ENCODE peak calls at places on chromosomes 6 and 20, in four cellular contexts. F, L, S and U are unnamed samples.

GRCh38 chr20:48635791-48636267 is 192.0 kb downstream of the PREX1 start:
- DNase-seq in F (peak), L (peak), S (peak), U (no peak)

GRCh38 chr6:35096129-35096852 is 44.8 kb downstream of the TCP11 start:
- DNase-seq in F (peak), L (peak), S (no peak), U (peak)

GRCh38 chr20:63696311-63696627 is 183 bp upstream of the TNFRSF6B start:
- DNase-seq in F (no peak), L (peak), S (peak), U (no peak)

GRCh38 chr6:112085666-112086065 is 1.6 kb downstream of the TUBE1 start:
- DNase-seq in F (no peak), L (no peak), S (no peak), U (no peak)

GRCh38 chr20:8454137-8454712 is 322.2 kb downstream of the PLCB1 start:
- DNase-seq in F (peak), L (peak), S (peak), U (peak)

GRCh38 chr6:100719883-100720682 is 161.0 kb downstream of the ASCC3 start:
- DNase-seq in F (peak), L (peak), S (no peak), U (no peak)

GRCh38 chr6:166456360-166457156 is 73.8 kb upstream of the MPC1 start:
- DNase-seq in F (no peak), L (peak), S (no peak), U (no peak)

GRCh38 chr6:116876635-116877611 is at the start of gene RFX6:
- DNase-seq in F (peak), L (no peak), S (no peak), U (no peak)

GRCh38 chr6:145483191-145483996 is 251.9 kb downstream of the EPM2A start:
- DNase-seq in F (peak), L (no peak), S (no peak), U (no peak)

GRCh38 chr20:56752274-56752673 is 123.2 kb downstream of the TFAP2C start:
- DNase-seq in F (no peak), L (no peak), S (no peak), U (no peak)

GRCh38 chr6:35782424-35782823 is 1.6 kb downstream of the CLPSL1 start:
- DNase-seq in F (no peak), L (no peak), S (no peak), U (no peak)

GRCh38 chr6:41371992-41372525 is 36.7 kb downstream of the NCR2 start:
- DNase-seq in F (no peak), L (peak), S (no peak), U (no peak)

GRCh38 chr6:152380351-152380767 is 256.8 kb downstream of the SYNE1 start:
- DNase-seq in F (no peak), L (peak), S (no peak), U (peak)

GRCh38 chr6:127641905-127642304 is 64.9 kb downstream of the C6orf58 start:
- DNase-seq in F (peak), L (peak), S (peak), U (peak)

GRCh38 chr6:88013015-88013414 is 34.6 kb upstream of the SPACA1 start:
- DNase-seq in F (no peak), L (no peak), S (peak), U (no peak)

GRCh38 chr20:57225830-57226229 is 40.6 kb downstream of the BMP7 start:
- DNase-seq in F (no peak), L (no peak), S (no peak), U (no peak)

GRCh38 chr6:156955494-156956183 is 178.5 kb downstream of the ARID1B start:
- DNase-seq in F (no peak), L (no peak), S (no peak), U (no peak)

GRCh38 chr20:35398660-35399144 is 13.1 kb downstream of the UQCC1 start:
- DNase-seq in F (no peak), L (peak), S (no peak), U (no peak)

GRCh38 chr6:116215414-116215813 is 38.5 kb downstream of the TSPYL4 start:
- DNase-seq in F (no peak), L (no peak), S (no peak), U (no peak)

GRCh38 chr6:89999154-89999553 is 104.9 kb downstream of the GJA10 start:
- DNase-seq in F (no peak), L (peak), S (no peak), U (no peak)

GRCh38 chr6:93183513-93183912 is 235.8 kb downstream of the EPHA7 start:
- DNase-seq in F (no peak), L (no peak), S (no peak), U (no peak)

GRCh38 chr6:24858154-24858801 is 59.6 kb upstream of the ARMH2 start:
- DNase-seq in F (no peak), L (peak), S (no peak), U (no peak)

GRCh38 chr6:133951881-133952814 is 876 bp upstream of the TBPL1 start:
- DNase-seq in F (peak), L (peak), S (peak), U (peak)

GRCh38 chr20:33145521-33145920 is 22.4 kb upstream of the BPIFA2 start:
- DNase-seq in F (no peak), L (no peak), S (no peak), U (no peak)

GRCh38 chr6:70857387-70858077 is 99.3 kb downstream of the B3GAT2 start:
- DNase-seq in F (no peak), L (no peak), S (no peak), U (no peak)

GRCh38 chr20:25196701-25197120 is 1.2 kb downstream of the ENTPD6 start:
- DNase-seq in F (peak), L (no peak), S (peak), U (no peak)

GRCh38 chr6:46015119-46015968 is at the start of gene CLIC5:
- DNase-seq in F (peak), L (no peak), S (no peak), U (no peak)

GRCh38 chr6:18349350-18349749 is 37.8 kb upstream of the RNF144B start:
- DNase-seq in F (no peak), L (no peak), S (no peak), U (no peak)
- H3K27ac ChIP-seq in F (no peak), L (no peak), S (no peak), U (no peak)

DNA sequence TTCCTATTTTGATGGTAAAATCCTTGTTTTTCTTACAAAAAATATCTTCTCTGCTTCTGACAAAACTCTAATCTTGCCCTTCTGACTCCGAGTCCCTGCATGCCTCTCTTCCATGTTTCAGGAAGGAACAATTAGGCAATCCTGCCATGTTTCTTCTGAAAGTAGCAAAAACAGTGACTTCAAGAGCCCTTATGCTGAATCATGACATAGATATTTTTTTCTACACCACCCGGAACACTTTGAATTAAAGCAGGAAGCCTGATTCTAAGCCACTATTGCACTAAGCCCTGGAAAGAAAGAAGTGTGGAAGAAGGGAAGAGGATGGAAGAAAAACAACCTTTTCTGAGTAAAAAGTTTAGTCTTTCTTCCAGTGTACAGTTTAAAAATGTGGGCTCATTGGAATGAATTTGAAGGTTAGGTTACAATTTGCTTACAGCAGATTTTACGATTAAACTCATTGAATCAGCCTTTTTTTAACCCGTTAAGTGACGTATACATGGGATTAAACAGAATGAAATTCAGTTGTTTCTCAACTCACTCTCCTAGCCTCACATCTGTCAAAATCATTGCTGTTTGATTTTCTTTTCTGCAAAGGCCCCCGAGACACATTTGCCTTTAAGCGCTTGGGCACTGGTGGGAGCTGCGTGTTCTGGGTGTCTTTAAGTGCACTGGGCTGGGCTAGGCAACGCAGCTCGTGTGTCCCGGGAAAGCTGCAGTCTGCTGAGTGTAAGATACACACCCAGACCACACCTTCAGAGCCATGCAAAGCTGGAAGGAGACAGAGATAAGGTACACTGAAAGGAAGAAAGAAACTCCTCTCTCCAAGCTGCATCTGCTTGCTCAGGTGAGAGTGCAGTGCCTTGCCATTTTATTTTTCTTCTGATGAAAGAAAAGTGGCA is 159.4 kb upstream of the CITED2 start:
- DNase-seq in F (no peak), L (peak), S (no peak), U (peak)
- H3K27ac ChIP-seq in F (peak), L (peak), S (no peak), U (peak)

DNA sequence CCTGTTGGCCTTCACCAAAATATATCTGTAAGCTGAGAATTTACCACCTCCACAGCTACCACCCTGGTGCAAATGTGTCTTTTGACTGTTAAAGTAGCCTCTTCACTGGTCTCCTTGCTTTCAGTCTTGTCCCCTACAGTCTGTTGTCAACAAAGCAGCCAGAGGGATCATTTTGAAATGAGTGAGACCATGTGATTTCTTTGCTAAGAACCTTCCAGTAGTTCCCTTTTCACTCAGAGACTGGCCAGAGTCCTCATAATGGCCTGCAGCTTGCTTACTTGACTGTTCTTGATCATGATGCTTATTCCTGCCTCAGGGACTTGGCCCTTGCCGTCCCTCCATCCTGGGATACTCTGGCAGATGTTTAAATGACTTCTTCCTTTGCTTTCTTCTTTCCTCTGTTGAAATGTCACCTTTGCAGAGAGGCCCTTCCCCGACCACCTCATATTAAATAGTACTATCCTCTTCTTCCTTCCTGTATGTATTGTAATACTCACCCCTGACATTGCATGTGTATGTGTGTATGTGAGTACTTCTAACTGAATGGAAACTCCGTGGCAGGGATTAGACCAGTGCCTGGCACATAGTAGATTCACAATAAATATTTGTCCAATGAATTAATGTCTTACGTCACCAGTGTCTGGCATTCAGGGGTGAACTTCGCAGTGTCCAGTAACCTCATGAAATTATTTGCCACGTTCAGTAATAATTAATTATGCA is 5.0 kb downstream of the MANBAL start:
- DNase-seq in F (no peak), L (peak), S (no peak), U (no peak)
- H3K27ac ChIP-seq in F (peak), L (peak), S (no peak), U (peak)

DNA sequence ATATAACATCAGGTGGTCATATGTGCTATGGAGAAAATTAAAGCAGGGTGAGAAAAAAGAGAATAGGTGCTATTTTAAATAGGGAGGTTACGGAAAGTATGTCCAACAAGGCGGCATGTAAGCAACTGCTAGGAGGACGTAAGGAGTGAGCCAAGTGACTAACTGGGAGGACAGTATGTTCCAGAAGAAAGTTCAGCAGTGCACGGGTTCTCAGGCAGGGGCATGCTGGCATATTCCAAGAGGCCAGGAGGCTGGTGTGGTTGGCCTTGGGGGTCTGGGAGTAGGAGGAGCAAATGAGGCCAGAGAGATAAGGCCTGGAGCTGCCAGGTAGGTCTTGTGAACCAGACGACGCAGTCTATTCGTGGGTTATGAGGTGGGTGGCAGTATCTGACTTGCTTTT is 112.4 kb downstream of the ARMC2 start:
- DNase-seq in F (no peak), L (peak), S (no peak), U (no peak)
- H3K27ac ChIP-seq in F (no peak), L (no peak), S (no peak), U (no peak)

GRCh38 chr6:20401403-20402180 is at the start of gene E2F3:
- DNase-seq in F (peak), L (peak), S (peak), U (peak)
- H3K27ac ChIP-seq in F (peak), L (peak), S (peak), U (peak)

GRCh38 chr6:37913210-37913609 is 93.7 kb downstream of the ZFAND3 start:
- DNase-seq in F (no peak), L (peak), S (no peak), U (peak)
- H3K27ac ChIP-seq in F (no peak), L (no peak), S (no peak), U (no peak)

DNA sequence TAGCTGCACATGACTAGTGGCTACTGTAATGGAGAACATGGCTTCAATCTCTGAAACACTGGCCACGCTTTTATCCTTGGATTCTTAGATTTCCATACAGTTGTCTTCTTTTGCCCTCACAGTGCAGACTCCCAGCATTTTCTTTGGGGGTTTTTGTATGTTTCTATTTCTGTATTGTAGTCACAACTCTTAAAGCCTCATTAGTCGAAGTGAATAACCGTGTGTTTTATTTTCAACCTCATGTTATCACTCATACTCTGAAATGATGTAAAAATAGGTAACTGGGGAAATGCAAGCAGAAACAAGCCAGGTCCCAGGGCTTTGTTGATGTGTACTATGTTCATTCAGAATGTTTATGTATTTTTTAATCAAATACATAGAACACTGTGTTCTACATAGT is 162.9 kb downstream of the JARID2 start:
- DNase-seq in F (no peak), L (no peak), S (no peak), U (no peak)
- H3K27ac ChIP-seq in F (no peak), L (no peak), S (peak), U (no peak)

DNA sequence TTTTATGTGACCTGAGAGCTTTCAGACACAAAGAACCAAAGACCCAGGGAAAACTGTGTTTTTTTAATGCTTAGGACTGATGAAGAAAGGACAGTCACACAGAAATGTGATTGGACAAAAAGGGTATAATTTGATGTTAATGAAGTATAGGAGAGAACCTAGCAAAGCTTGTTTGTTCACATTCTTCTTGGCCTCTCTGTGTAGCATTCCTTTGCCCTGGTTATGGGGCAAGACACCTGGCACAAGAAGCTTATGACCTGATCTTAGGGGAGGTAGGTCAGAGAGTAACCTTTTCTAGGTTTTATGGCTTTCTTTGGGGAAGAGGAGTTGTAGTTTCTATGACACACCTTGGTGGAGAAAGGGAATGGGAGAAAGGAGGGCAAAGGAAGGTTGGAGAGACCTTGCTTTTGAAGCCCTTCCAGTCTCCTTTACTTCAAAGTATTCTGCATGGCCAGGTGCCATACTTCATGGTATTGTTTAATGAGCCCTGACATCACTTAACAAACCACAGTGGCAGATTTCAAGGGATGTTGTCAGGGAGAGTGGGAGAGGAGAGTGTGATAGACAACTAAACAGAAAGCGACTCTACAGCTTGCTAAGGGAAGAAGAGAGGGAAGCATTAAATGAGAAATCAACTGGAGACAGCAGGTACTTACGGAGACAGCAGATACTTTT is 701.8 kb upstream of the FLRT3 start:
- DNase-seq in F (no peak), L (no peak), S (no peak), U (no peak)
- H3K27ac ChIP-seq in F (no peak), L (no peak), S (no peak), U (no peak)

GRCh38 chr6:151034825-151035781 is 169.6 kb downstream of the MTHFD1L start:
- DNase-seq in F (no peak), L (no peak), S (no peak), U (no peak)
- H3K27ac ChIP-seq in F (peak), L (no peak), S (no peak), U (no peak)